ENCODE peak calls at places on chromosomes 1 and 21, in four cellular contexts. One of them, this sample, is unnamed.

GRCh38 chr21:31505975-31506374 is 153.5 kb upstream of the SOD1 start:
- DNase-seq in A549: no peak
- DNase-seq in esophagus squamous epithelium: no peak
- DNase-seq in epithelial cell of prostate: no peak
- DNase-seq in this sample: no peak

GRCh38 chr1:10621906-10622305 is 147.2 kb downstream of the PEX14 start:
- DNase-seq in A549: no peak
- DNase-seq in esophagus squamous epithelium: no peak
- DNase-seq in epithelial cell of prostate: no peak
- DNase-seq in this sample: no peak

GRCh38 chr1:217747156-217747769 is 116.1 kb downstream of the SPATA17 start:
- DNase-seq in A549: peak
- DNase-seq in esophagus squamous epithelium: no peak
- DNase-seq in epithelial cell of prostate: no peak
- DNase-seq in this sample: peak

GRCh38 chr1:91006113-91006908 is 15.5 kb downstream of the ZNF644 start:
- DNase-seq in A549: no peak
- DNase-seq in esophagus squamous epithelium: no peak
- DNase-seq in epithelial cell of prostate: no peak
- DNase-seq in this sample: no peak

GRCh38 chr1:56081151-56081550 is 498.2 kb downstream of the PLPP3 start:
- DNase-seq in A549: no peak
- DNase-seq in esophagus squamous epithelium: no peak
- DNase-seq in epithelial cell of prostate: no peak
- DNase-seq in this sample: no peak

GRCh38 chr1:113109908-113110554 is 37.0 kb downstream of the LRIG2 start:
- DNase-seq in A549: peak
- DNase-seq in esophagus squamous epithelium: no peak
- DNase-seq in epithelial cell of prostate: no peak
- DNase-seq in this sample: no peak

GRCh38 chr1:109243221-109243620 is 6.1 kb upstream of the CELSR2 start:
- DNase-seq in A549: no peak
- DNase-seq in esophagus squamous epithelium: no peak
- DNase-seq in epithelial cell of prostate: no peak
- DNase-seq in this sample: no peak

GRCh38 chr1:199855580-199855979 is 171.9 kb upstream of the NR5A2 start:
- DNase-seq in A549: peak
- DNase-seq in esophagus squamous epithelium: no peak
- DNase-seq in epithelial cell of prostate: peak
- DNase-seq in this sample: no peak

GRCh38 chr1:228684609-228685008 is 50.7 kb upstream of the RHOU start:
- DNase-seq in A549: no peak
- DNase-seq in esophagus squamous epithelium: no peak
- DNase-seq in epithelial cell of prostate: no peak
- DNase-seq in this sample: no peak

GRCh38 chr1:24191860-24192259 is 4.8 kb upstream of the IFNLR1 start:
- DNase-seq in A549: peak
- DNase-seq in esophagus squamous epithelium: no peak
- DNase-seq in epithelial cell of prostate: peak
- DNase-seq in this sample: peak

GRCh38 chr1:24643362-24644346 is 552 bp downstream of the SRRM1 start:
- DNase-seq in A549: peak
- DNase-seq in esophagus squamous epithelium: no peak
- DNase-seq in epithelial cell of prostate: no peak
- DNase-seq in this sample: peak

GRCh38 chr1:201374376-201374775 is 3.1 kb downstream of the TNNT2 start:
- DNase-seq in A549: no peak
- DNase-seq in esophagus squamous epithelium: no peak
- DNase-seq in epithelial cell of prostate: no peak
- DNase-seq in this sample: no peak